ENCODE peak calls at places on chromosomes 2 and 18, in ten cellular contexts. N is IMR-90, S is prostate gland, A is sigmoid colon, J is transverse colon, W is thyroid gland, U is upper lobe of left lung, I is suprapubic skin, D is stomach, E is esophagus muscularis mucosa. X is an unnamed sample.

GRCh38 chr2:223576873-223577272 is 25.3 kb downstream of the SCG2 start:
- DNase-seq in N (peak), S (no peak), A (no peak), J (no peak), W (no peak), U (no peak), I (no peak), D (no peak), E (no peak), X (peak)

GRCh38 chr2:55498582-55498981 is 20.9 kb upstream of the CFAP36 start:
- DNase-seq in N (no peak), S (no peak), A (no peak), J (no peak), W (no peak), U (no peak), I (no peak), D (no peak), E (no peak), X (no peak)

GRCh38 chr2:2101924-2102323 is 229.2 kb downstream of the MYT1L start:
- DNase-seq in N (no peak), S (no peak), A (no peak), J (no peak), W (no peak), U (no peak), I (no peak), D (no peak), E (no peak), X (no peak)

GRCh38 chr2:204544961-204545860 is at the start of gene PARD3B:
- DNase-seq in N (peak), S (peak), A (peak), J (peak), W (peak), U (peak), I (peak), D (peak), E (no peak), X (peak)

GRCh38 chr2:69166812-69167468 is 154.0 kb downstream of the ANTXR1 start:
- DNase-seq in N (no peak), S (no peak), A (no peak), J (no peak), W (peak), U (no peak), I (no peak), D (no peak), E (no peak), X (no peak)

GRCh38 chr2:132462242-132462641 is 45.6 kb downstream of the GPR39 start:
- DNase-seq in N (no peak), S (no peak), A (no peak), J (no peak), W (no peak), U (no peak), I (no peak), D (no peak), E (no peak), X (no peak)

GRCh38 chr2:136423516-136423996 is 305.6 kb upstream of the CXCR4 start:
- DNase-seq in N (peak), S (peak), A (peak), J (peak), W (peak), U (peak), I (peak), D (peak), E (peak), X (peak)

GRCh38 chr2:159030674-159031380 is 62.4 kb downstream of the TANC1 start:
- DNase-seq in N (peak), S (no peak), A (peak), J (peak), W (peak), U (no peak), I (no peak), D (peak), E (no peak), X (peak)

GRCh38 chr2:106566050-106566449 is 78.9 kb downstream of the CD8B2 start:
- DNase-seq in N (peak), S (no peak), A (no peak), J (no peak), W (peak), U (no peak), I (no peak), D (no peak), E (no peak), X (no peak)

GRCh38 chr18:23972416-23972815 is 42.1 kb upstream of the TTC39C start:
- DNase-seq in N (no peak), S (no peak), A (no peak), J (no peak), W (no peak), U (no peak), I (no peak), D (no peak), E (no peak), X (no peak)

GRCh38 chr18:25019086-25019860 is 332.7 kb downstream of the ZNF521 start:
- DNase-seq in N (no peak), S (no peak), A (no peak), J (no peak), W (no peak), U (no peak), I (no peak), D (no peak), E (peak), X (no peak)

GRCh38 chr2:134207589-134208209 is 46.2 kb upstream of the MGAT5 start:
- DNase-seq in N (peak), S (peak), A (no peak), J (peak), W (peak), U (no peak), I (no peak), D (peak), E (no peak), X (no peak)

GRCh38 chr2:133829686-133830085 is 261.4 kb upstream of the NCKAP5 start:
- DNase-seq in N (no peak), S (no peak), A (no peak), J (no peak), W (no peak), U (no peak), I (no peak), D (no peak), E (peak), X (no peak)

GRCh38 chr2:220855296-220855695 is 716.8 kb downstream of the EPHA4 start:
- DNase-seq in N (peak), S (no peak), A (no peak), J (no peak), W (no peak), U (no peak), I (no peak), D (no peak), E (no peak), X (no peak)

GRCh38 chr2:50953021-50953420 is 78.9 kb downstream of the NRXN1 start:
- DNase-seq in N (peak), S (no peak), A (no peak), J (no peak), W (no peak), U (no peak), I (no peak), D (no peak), E (no peak), X (peak)

GRCh38 chr2:20930928-20931327 is 108.0 kb upstream of the LDAH start:
- DNase-seq in N (peak), S (peak), A (no peak), J (no peak), W (no peak), U (no peak), I (no peak), D (no peak), E (no peak), X (peak)

GRCh38 chr2:148244593-148245292 is 223.9 kb downstream of the MBD5 start:
- DNase-seq in N (peak), S (no peak), A (no peak), J (no peak), W (no peak), U (no peak), I (no peak), D (no peak), E (no peak), X (peak)

GRCh38 chr2:150261691-150262090 is 225.8 kb downstream of the RND3 start:
- DNase-seq in N (no peak), S (no peak), A (no peak), J (no peak), W (no peak), U (no peak), I (no peak), D (no peak), E (no peak), X (no peak)

GRCh38 chr2:19900536-19901200 is 1.1 kb downstream of the TTC32 start:
- DNase-seq in N (no peak), S (no peak), A (no peak), J (no peak), W (no peak), U (no peak), I (no peak), D (no peak), E (no peak), X (no peak)

GRCh38 chr2:204480262-204480661 is 65.0 kb upstream of the PARD3B start:
- DNase-seq in N (no peak), S (no peak), A (no peak), J (no peak), W (no peak), U (no peak), I (no peak), D (no peak), E (no peak), X (no peak)

GRCh38 chr2:25309402-25309801 is 32.3 kb downstream of the DNMT3A start:
- DNase-seq in N (peak), S (no peak), A (no peak), J (peak), W (peak), U (no peak), I (no peak), D (peak), E (no peak), X (peak)

GRCh38 chr2:189014426-189015138 is 40.4 kb downstream of the COL3A1 start:
- DNase-seq in N (peak), S (no peak), A (no peak), J (no peak), W (no peak), U (no peak), I (no peak), D (no peak), E (no peak), X (no peak)

GRCh38 chr2:131104487-131105155 is 515 bp upstream of the PLEKHB2 start:
- DNase-seq in N (peak), S (no peak), A (peak), J (peak), W (peak), U (no peak), I (peak), D (peak), E (no peak), X (peak)

GRCh38 chr18:48547456-48548403 is 8.9 kb downstream of the CTIF start:
- DNase-seq in N (peak), S (no peak), A (no peak), J (no peak), W (no peak), U (no peak), I (peak), D (no peak), E (no peak), X (peak)

GRCh38 chr2:197079832-197080555 is 153.5 kb upstream of the PGAP1 start:
- DNase-seq in N (peak), S (no peak), A (no peak), J (no peak), W (no peak), U (no peak), I (no peak), D (no peak), E (no peak), X (no peak)

GRCh38 chr2:66440692-66441091 is 5.8 kb downstream of the MEIS1 start:
- DNase-seq in N (no peak), S (no peak), A (peak), J (no peak), W (no peak), U (peak), I (peak), D (no peak), E (no peak), X (no peak)

GRCh38 chr18:365651-366050 is 97.8 kb upstream of the THOC1 start:
- DNase-seq in N (no peak), S (no peak), A (no peak), J (no peak), W (no peak), U (no peak), I (no peak), D (no peak), E (no peak), X (no peak)

GRCh38 chr2:209423562-209424541 is at the start of gene MAP2:
- DNase-seq in N (peak), S (peak), A (peak), J (peak), W (peak), U (peak), I (peak), D (peak), E (no peak), X (peak)

GRCh38 chr18:62325806-62326645 is 916 bp downstream of the TNFRSF11A start:
- DNase-seq in N (peak), S (peak), A (no peak), J (peak), W (peak), U (peak), I (no peak), D (no peak), E (no peak), X (no peak)

GRCh38 chr2:207108440-207108839 is 57.3 kb downstream of the KLF7 start:
- DNase-seq in N (no peak), S (no peak), A (no peak), J (no peak), W (no peak), U (no peak), I (no peak), D (no peak), E (no peak), X (no peak)

GRCh38 chr2:9207641-9208301 is 1.2 kb downstream of the ASAP2 start:
- DNase-seq in N (no peak), S (no peak), A (no peak), J (peak), W (peak), U (no peak), I (no peak), D (peak), E (no peak), X (no peak)

GRCh38 chr2:112646102-112646719 is 472 bp downstream of the SLC20A1 start:
- DNase-seq in N (no peak), S (peak), A (peak), J (no peak), W (no peak), U (peak), I (no peak), D (no peak), E (no peak), X (no peak)

GRCh38 chr2:176074919-176075425 is 8.8 kb downstream of the EVX2 start:
- DNase-seq in N (no peak), S (no peak), A (no peak), J (no peak), W (no peak), U (no peak), I (no peak), D (no peak), E (no peak), X (no peak)

GRCh38 chr18:3966985-3967856 is 487.9 kb downstream of the DLGAP1 start:
- DNase-seq in N (peak), S (no peak), A (no peak), J (no peak), W (no peak), U (no peak), I (no peak), D (no peak), E (no peak), X (no peak)

GRCh38 chr18:9400197-9400596 is 65.6 kb downstream of the TWSG1 start:
- DNase-seq in N (no peak), S (no peak), A (no peak), J (no peak), W (no peak), U (no peak), I (no peak), D (no peak), E (no peak), X (no peak)

GRCh38 chr2:134621939-134622705 is 96.7 kb downstream of the TMEM163 start:
- DNase-seq in N (no peak), S (no peak), A (no peak), J (no peak), W (no peak), U (no peak), I (no peak), D (no peak), E (peak), X (no peak)

GRCh38 chr2:234133004-234133403 is 82.5 kb downstream of the SPP2 start:
- DNase-seq in N (no peak), S (peak), A (no peak), J (no peak), W (no peak), U (no peak), I (no peak), D (no peak), E (no peak), X (no peak)

GRCh38 chr2:16767789-16768188 is 102.2 kb upstream of the CYRIA start:
- DNase-seq in N (no peak), S (no peak), A (no peak), J (no peak), W (no peak), U (no peak), I (no peak), D (no peak), E (no peak), X (no peak)

GRCh38 chr2:208179028-208179609 is 10.7 kb downstream of the C2orf80 start:
- DNase-seq in N (no peak), S (no peak), A (no peak), J (no peak), W (no peak), U (peak), I (no peak), D (no peak), E (no peak), X (no peak)

GRCh38 chr2:164975885-164976284 is 20.6 kb upstream of the SLC38A11 start:
- DNase-seq in N (no peak), S (no peak), A (no peak), J (no peak), W (no peak), U (no peak), I (no peak), D (no peak), E (no peak), X (no peak)
- TF ChIP-seq POLR2A in N (no peak), S (no peak), A (no peak), J (no peak), W (no peak), U (no peak), I (no peak), D (no peak), E (no peak), X (no peak)

GRCh38 chr2:70837980-70838379 is 2.4 kb upstream of the CD207 start:
- DNase-seq in N (no peak), S (no peak), A (no peak), J (no peak), W (no peak), U (no peak), I (no peak), D (no peak), E (no peak), X (no peak)
- TF ChIP-seq POLR2A in N (no peak), S (no peak), A (no peak), J (no peak), W (no peak), U (no peak), I (no peak), D (no peak), E (no peak), X (no peak)

DNA sequence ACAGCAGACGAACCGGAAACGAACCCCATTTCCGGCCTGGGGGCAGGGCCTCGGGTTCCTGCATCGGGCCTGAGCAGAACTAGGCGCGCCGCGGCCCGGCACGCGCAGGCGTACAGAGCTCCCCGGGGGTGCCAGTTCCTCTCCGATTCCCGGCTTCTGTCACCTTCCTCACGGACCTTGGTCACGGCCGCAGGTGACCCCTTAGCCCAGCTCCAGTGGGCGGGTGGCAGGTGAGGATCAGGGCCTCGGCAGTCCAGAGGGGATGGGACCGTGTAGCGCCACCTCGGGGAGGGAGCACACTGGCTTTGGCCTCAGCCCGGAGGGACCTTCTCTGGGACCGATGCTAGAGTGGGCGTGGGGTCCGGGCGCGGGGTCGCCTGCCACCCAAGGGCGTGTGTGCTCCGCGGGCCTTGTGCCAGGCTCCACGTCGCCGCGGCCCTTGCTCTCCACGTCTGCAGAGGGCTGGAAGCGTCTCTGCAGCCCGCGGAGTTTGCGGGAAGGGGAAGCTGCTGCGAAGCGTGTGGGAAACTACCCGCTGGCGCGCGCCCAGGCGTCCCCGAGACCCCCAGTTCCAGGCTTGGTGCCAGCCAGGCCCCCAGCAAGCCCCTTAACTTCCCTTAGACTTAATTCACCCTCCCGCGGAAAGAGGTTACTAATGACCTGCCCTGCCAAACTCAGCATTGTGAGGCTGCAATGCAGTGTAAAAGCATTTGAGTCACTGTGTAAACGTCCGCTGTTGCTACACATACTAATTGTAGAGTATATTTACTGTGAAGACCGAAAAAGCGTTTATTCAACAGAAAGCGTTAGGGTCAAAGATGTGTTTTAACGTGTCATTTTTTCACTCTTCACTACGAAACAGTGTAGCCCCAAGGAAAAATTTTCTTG is at the start of gene TRAPPC12:
- DNase-seq in N (peak), S (peak), A (peak), J (peak), W (peak), U (peak), I (peak), D (peak), E (peak), X (peak)
- TF ChIP-seq POLR2A in N (peak), S (peak), A (peak), J (peak), W (peak), U (peak), I (peak), D (no peak), E (peak), X (peak)

GRCh38 chr2:165953655-165954606 is at the start of gene TTC21B:
- DNase-seq in N (peak), S (peak), A (peak), J (peak), W (peak), U (peak), I (peak), D (peak), E (peak), X (peak)
- TF ChIP-seq POLR2A in N (peak), S (peak), A (peak), J (peak), W (peak), U (peak), I (peak), D (no peak), E (peak), X (peak)

DNA sequence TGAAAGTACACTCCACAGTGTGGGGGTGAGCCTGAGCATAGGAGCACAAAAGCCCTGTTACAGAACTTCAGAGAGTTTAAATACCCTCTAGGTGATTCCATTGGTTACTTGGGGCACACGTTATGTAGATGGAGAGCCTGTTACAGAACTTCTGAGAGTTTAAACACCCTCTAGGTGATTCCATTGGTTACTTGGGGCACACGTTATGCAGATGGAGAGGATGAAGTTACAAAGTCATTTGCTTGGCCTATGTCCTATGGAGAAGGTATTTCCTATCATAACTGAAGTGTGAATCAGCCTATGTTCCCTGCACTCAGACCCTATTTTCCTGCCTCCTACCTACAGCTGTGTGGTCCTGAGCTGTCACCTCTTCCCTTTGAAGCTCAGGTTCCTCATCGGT is 3.8 kb upstream of the CAPN10 start:
- DNase-seq in N (no peak), S (no peak), A (no peak), J (no peak), W (no peak), U (no peak), I (no peak), D (no peak), E (no peak), X (no peak)
- TF ChIP-seq POLR2A in N (no peak), S (no peak), A (no peak), J (no peak), W (no peak), U (no peak), I (no peak), D (no peak), E (no peak), X (no peak)

GRCh38 chr18:33711514-33711913 is 133.5 kb downstream of the ASXL3 start:
- DNase-seq in N (no peak), S (no peak), A (no peak), J (no peak), W (no peak), U (no peak), I (no peak), D (no peak), E (no peak), X (no peak)

GRCh38 chr18:33706391-33706790 is 128.4 kb downstream of the ASXL3 start:
- DNase-seq in N (peak), S (no peak), A (no peak), J (no peak), W (no peak), U (no peak), I (no peak), D (no peak), E (no peak), X (no peak)

GRCh38 chr18:33710269-33710668 is 132.2 kb downstream of the ASXL3 start:
- DNase-seq in N (no peak), S (no peak), A (no peak), J (no peak), W (no peak), U (no peak), I (no peak), D (no peak), E (no peak), X (no peak)

GRCh38 chr18:33708876-33709275 is 130.9 kb downstream of the ASXL3 start:
- DNase-seq in N (no peak), S (no peak), A (no peak), J (no peak), W (no peak), U (no peak), I (no peak), D (no peak), E (no peak), X (no peak)
- TF ChIP-seq POLR2A in N (no peak), S (no peak), A (no peak), J (no peak), W (no peak), U (no peak), I (no peak), D (no peak), E (no peak), X (no peak)